ENCODE peak calls at places on chromosomes 11 and 22, in seven cellular contexts. D is CD8-positive, alpha-beta T cell; N is GM23248; P is GM23338; J is AG04450; B is suprapubic skin; K is aorta. C is an unnamed sample.

GRCh38 chr22:35341090-35341874 is 39.6 kb upstream of the HMOX1 start:
- DNase-seq in D (no peak), N (no peak), P (no peak), J (no peak), K (no peak), B (no peak), C (no peak)

GRCh38 chr11:114308689-114309089 is 12.5 kb downstream of the NNMT start:
- DNase-seq in N (peak; percentile 93), D (no peak), J (no peak), P (no peak), B (no peak), K (no peak), C (no peak)

GRCh38 chr22:26606611-26607010 is 11.2 kb downstream of the CRYBB1 start:
- DNase-seq in B (no peak), K (no peak), P (no peak), J (no peak), D (no peak), N (peak; percentile 85), C (no peak)

GRCh38 chr11:62804310-62805043 is 763 bp downstream of the NXF1 start:
- DNase-seq in K (no peak), J (no peak), D (no peak), N (peak; percentile 74), B (no peak), P (no peak), C (no peak)

GRCh38 chr11:108122166-108122628 is 830 bp downstream of the ACAT1 start:
- DNase-seq in D (no peak), J (no peak), P (peak; percentile 37), N (peak; percentile 57), K (no peak), B (no peak), C (peak; percentile 53)

GRCh38 chr11:88308576-88308975 is 29.0 kb downstream of the CTSC start:
- DNase-seq in J (no peak), P (peak; percentile 92), K (no peak), N (no peak), B (no peak), D (no peak), C (no peak)

GRCh38 chr11:3990406-3990805 is 104.2 kb upstream of the RRM1 start:
- DNase-seq in D (no peak), J (no peak), N (no peak), B (no peak), P (no peak), K (no peak), C (no peak)

GRCh38 chr11:132177106-132177505 is 806.7 kb downstream of the NTM start:
- DNase-seq in J (peak; percentile 27), K (no peak), B (no peak), N (peak; percentile 60), D (no peak), P (peak; percentile 80), C (no peak)

GRCh38 chr22:43218786-43219185 is 31.9 kb upstream of the TTLL12 start:
- DNase-seq in J (no peak), N (no peak), K (no peak), B (no peak), P (no peak), D (no peak), C (no peak)

GRCh38 chr11:1519028-1519736 is 32.6 kb upstream of the MOB2 start:
- DNase-seq in P (no peak), D (no peak), B (no peak), N (no peak), J (no peak), K (no peak), C (no peak)

GRCh38 chr11:64304316-64305072 is 830 bp upstream of the ESRRA start:
- DNase-seq in K (peak; percentile 98), J (peak; percentile 78), P (peak; percentile 99), D (peak; percentile 90), B (peak; percentile 97), N (peak; percentile 95), C (peak; percentile 92)

GRCh38 chr11:1916986-1917522 is 2.4 kb upstream of the TNNT3 start:
- DNase-seq in P (no peak), K (peak; percentile 63), D (no peak), N (no peak), B (peak; percentile 63), J (no peak), C (no peak)

GRCh38 chr11:17972987-17973386 is 39.9 kb downstream of the SERGEF start:
- DNase-seq in J (peak; percentile 83), B (no peak), K (peak; percentile 76), N (peak; percentile 88), D (no peak), P (peak; percentile 92), C (no peak)

GRCh38 chr22:39368402-39368801 is 18.6 kb downstream of the SYNGR1 start:
- DNase-seq in D (no peak), B (no peak), K (no peak), P (no peak), N (no peak), J (no peak), C (no peak)

GRCh38 chr11:97746832-97747231 is 1273.9 kb upstream of the CNTN5 start:
- DNase-seq in J (no peak), B (no peak), K (no peak), P (no peak), N (no peak), D (no peak), C (no peak)

GRCh38 chr11:69969890-69970784 is 108.0 kb upstream of the ANO1 start:
- DNase-seq in N (no peak), B (no peak), J (no peak), P (peak; percentile 24), D (no peak), K (no peak), C (no peak)

GRCh38 chr11:19931141-19931767 is 218.6 kb downstream of the NAV2 start:
- DNase-seq in J (no peak), P (no peak), B (no peak), D (no peak), K (no peak), N (peak; percentile 79), C (no peak)

GRCh38 chr11:32440372-32440888 is 5.1 kb upstream of the WT1 start:
- DNase-seq in D (no peak), K (no peak), J (no peak), P (no peak), N (no peak), B (no peak), C (no peak)

GRCh38 chr11:32438883-32439487 is 3.6 kb upstream of the WT1 start:
- DNase-seq in J (no peak), P (peak; percentile 42), D (no peak), N (no peak), B (no peak), K (no peak), C (no peak)

GRCh38 chr11:32438346-32438882 is 3.1 kb upstream of the WT1 start:
- DNase-seq in J (no peak), B (no peak), N (no peak), K (no peak), D (no peak), P (peak; percentile 13), C (no peak)

GRCh38 chr11:32439488-32440210 is 4.3 kb upstream of the WT1 start:
- DNase-seq in P (peak; percentile 32), K (no peak), D (no peak), J (no peak), B (no peak), N (no peak), C (no peak)

DNA sequence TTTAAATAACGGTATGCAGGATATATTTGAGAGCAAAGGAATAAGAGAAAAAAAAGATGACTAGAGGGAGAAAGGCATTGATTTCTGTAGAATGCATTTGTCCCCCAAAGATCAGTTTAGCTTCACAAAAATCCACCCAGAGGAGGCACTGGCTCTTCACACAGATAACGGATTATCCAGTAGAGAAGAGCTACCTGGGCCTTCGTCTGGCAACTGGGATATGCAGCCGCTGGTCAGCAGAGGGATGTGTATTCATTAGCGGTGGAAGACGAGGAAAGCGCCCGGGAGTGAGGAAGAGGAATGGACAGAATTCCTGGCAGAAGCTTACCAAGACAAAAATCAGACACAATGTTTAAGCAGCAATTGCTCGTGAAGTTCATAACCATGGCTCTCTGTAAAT is 5.6 kb upstream of the WT1 start:
- DNase-seq in J (no peak), K (no peak), B (no peak), D (no peak), P (peak; percentile 52), N (no peak), C (no peak)
- H3K27me3 ChIP-seq in J (peaks cover 51% of the 10 kb centered on the region), K (no peaks in the 10 kb centered on the region), B (peaks cover 84% of the 10 kb centered on the region), D (peaks cover 13% of the 10 kb centered on the region), P (peaks cover 97% of the 10 kb centered on the region), N (peaks cover 83% of the 10 kb centered on the region), C (peaks cover 16% of the 10 kb centered on the region)

GRCh38 chr11:72641522-72641899 is 32.7 kb downstream of the PDE2A start:
- DNase-seq in D (no peak), J (no peak), P (no peak), N (no peak), K (no peak), B (no peak), C (no peak)

GRCh38 chr11:72642815-72643511 is 31.3 kb downstream of the PDE2A start:
- DNase-seq in K (peak; percentile 90), P (peak; percentile 72), B (no peak), D (peak; percentile 40), J (no peak), N (peak; percentile 68), C (peak; percentile 53)

GRCh38 chr11:72639475-72640375 is 34.5 kb downstream of the PDE2A start:
- DNase-seq in J (no peak), B (no peak), P (no peak), D (no peak), K (no peak), N (no peak), C (no peak)

GRCh38 chr11:72643547-72643946 is 30.7 kb downstream of the PDE2A start:
- DNase-seq in D (no peak), B (no peak), K (peak; percentile 90), N (peak; percentile 60), P (no peak), J (no peak), C (peak; percentile 14)

GRCh38 chr11:72641900-72642814 is 32.1 kb downstream of the PDE2A start:
- DNase-seq in N (peak; percentile 56), K (peak; percentile 81), P (peak; percentile 56), J (no peak), D (no peak), B (peak; percentile 75), C (peak; percentile 31)
- H3K27ac ChIP-seq in N (no peak overlapping the region), K (no peak overlapping the region), P (no peak overlapping the region), J (no peak overlapping the region), D (no peak overlapping the region), B (peak overlapping the region; percentile 9), C (peak overlapping the region; percentile 27)

GRCh38 chr11:65501005-65501529 is 2.2 kb downstream of the MALAT1 start:
- DNase-seq in J (no peak), N (no peak), D (no peak), P (no peak), K (no peak), B (no peak), C (no peak)

GRCh38 chr11:65498977-65499712 is at the start of gene MALAT1:
- DNase-seq in J (peak; percentile 95), P (peak; percentile 98), B (peak; percentile 96), N (peak; percentile 97), K (peak; percentile 98), D (peak; percentile 88), C (peak; percentile 96)

GRCh38 chr11:65501530-65502273 is 2.9 kb downstream of the MALAT1 start:
- DNase-seq in B (peak; percentile 34), D (no peak), K (no peak), N (peak; percentile 64), P (no peak), J (no peak), C (no peak)

GRCh38 chr11:65499713-65500261 is 942 bp downstream of the MALAT1 start:
- DNase-seq in J (no peak), P (no peak), N (no peak), D (no peak), K (no peak), B (no peak), C (no peak)

GRCh38 chr11:65500262-65501004 is 1.6 kb downstream of the MALAT1 start:
- DNase-seq in K (no peak), D (no peak), P (no peak), B (peak; percentile 68), J (no peak), N (peak; percentile 79), C (peak; percentile 59)
- H3K27me3 ChIP-seq in K (peaks cover 2% of the 10 kb centered on the region), D (no peaks in the 10 kb centered on the region), P (no peaks in the 10 kb centered on the region), B (no peaks in the 10 kb centered on the region), J (no peaks in the 10 kb centered on the region), N (no peaks in the 10 kb centered on the region), C (no peaks in the 10 kb centered on the region)

GRCh38 chr22:25146906-25147754 is 52.5 kb upstream of the CRYBB3 start:
- DNase-seq in P (no peak), N (no peak), B (no peak), J (no peak), D (no peak), K (peak; percentile 40), C (no peak)
- H3K27ac ChIP-seq in P (no peak overlapping the region), N (no peak overlapping the region), B (peak overlapping the region; percentile 77), J (no peak overlapping the region), D (no peak overlapping the region), K (no peak overlapping the region), C (peak overlapping the region; percentile 16)

C was measured in body of pancreas.